ENCODE peak calls at places on chromosomes 16 and 17, in four cellular contexts. I is omental fat pad, S is NCI-H2081, T is HEK293T. Q is an unnamed sample.

GRCh38 chr17:7405882-7406825 is 1.5 kb upstream of the NLGN2 start:
- DNase-seq in T (no peak), S (no peak), I (no peak), Q (no peak)

GRCh38 chr16:74837056-74837455 is 62.4 kb upstream of the FA2H start:
- DNase-seq in S (no peak), I (no peak), T (no peak), Q (no peak)

GRCh38 chr16:75552951-75553350 is 3.1 kb downstream of the TMEM231 start:
- DNase-seq in I (no peak), S (no peak), T (no peak), Q (no peak)

GRCh38 chr17:18224428-18225120 is 861 bp upstream of the LLGL1 start:
- DNase-seq in S (no peak), T (peak), I (no peak), Q (no peak)

GRCh38 chr17:32739722-32740121 is 137.2 kb downstream of the MYO1D start:
- DNase-seq in S (no peak), T (no peak), I (no peak), Q (no peak)

GRCh38 chr16:66426112-66427035 is 721 bp upstream of the BEAN1 start:
- DNase-seq in T (no peak), I (no peak), S (no peak), Q (no peak)

GRCh38 chr16:57815987-57816745 is 13.9 kb upstream of the KIFC3 start:
- DNase-seq in T (no peak), S (peak), I (no peak), Q (peak)

GRCh38 chr17:78381601-78382168 is 3.2 kb downstream of the PGS1 start:
- DNase-seq in T (no peak), I (no peak), S (no peak), Q (no peak)

GRCh38 chr16:12459993-12460392 is 343.7 kb downstream of the CPPED1 start:
- DNase-seq in I (no peak), T (no peak), S (no peak), Q (no peak)

GRCh38 chr17:45940293-45940692 is 45.9 kb downstream of the MAPT start:
- DNase-seq in T (no peak), I (no peak), S (no peak), Q (no peak)

GRCh38 chr17:79648181-79648831 is 37.5 kb upstream of the RBFOX3 start:
- DNase-seq in I (no peak), S (no peak), T (peak), Q (no peak)

GRCh38 chr17:11628374-11628773 is 30.1 kb downstream of the DNAH9 start:
- DNase-seq in I (no peak), T (peak), S (no peak), Q (no peak)

GRCh38 chr17:40092581-40092980 is 7.8 kb downstream of the NR1D1 start:
- DNase-seq in T (no peak), I (no peak), S (no peak), Q (no peak)

GRCh38 chr17:28912938-28913333 is 10.1 kb upstream of the DHRS13 start:
- DNase-seq in S (no peak), I (no peak), T (no peak), Q (no peak)

GRCh38 chr16:80723981-80724380 is 80.4 kb downstream of the CDYL2 start:
- DNase-seq in T (no peak), S (no peak), I (no peak), Q (no peak)

GRCh38 chr16:89116341-89117238 is 22.9 kb downstream of the ACSF3 start:
- DNase-seq in T (no peak), I (no peak), S (no peak), Q (no peak)

GRCh38 chr17:15510361-15510760 is 42.9 kb upstream of the CDRT4 start:
- DNase-seq in I (no peak), T (no peak), S (no peak), Q (no peak)

GRCh38 chr17:80663783-80664206 is 119.2 kb downstream of the RPTOR start:
- DNase-seq in S (no peak), T (no peak), I (no peak), Q (no peak)

GRCh38 chr17:41635121-41636097 is 11.0 kb upstream of the KRT17 start:
- DNase-seq in S (peak), T (no peak), I (no peak), Q (peak)

GRCh38 chr16:53043986-53044571 is 8.6 kb downstream of the CHD9NB start:
- DNase-seq in T (peak), I (no peak), S (no peak), Q (no peak)

GRCh38 chr16:3542153-3542550 is 35.1 kb downstream of the NLRC3 start:
- DNase-seq in S (no peak), I (no peak), T (no peak), Q (no peak)

GRCh38 chr16:12320298-12320706 is 343.8 kb downstream of the SNX29 start:
- DNase-seq in T (no peak), S (no peak), I (no peak), Q (no peak)

GRCh38 chr17:55177159-55177913 is 87.4 kb upstream of the HLF start:
- DNase-seq in I (no peak), S (peak), T (no peak), Q (peak)

GRCh38 chr17:33964344-33964979 is 290.6 kb upstream of the CCL2 start:
- DNase-seq in I (no peak), T (no peak), S (no peak), Q (no peak)

GRCh38 chr17:80363120-80363515 is 51.8 kb upstream of the ENDOV start:
- DNase-seq in T (no peak), I (no peak), S (no peak), Q (no peak)

GRCh38 chr17:79045830-79046500 is 22.0 kb downstream of the C1QTNF1 start:
- DNase-seq in T (peak), S (peak), I (peak), Q (peak)

GRCh38 chr17:14305785-14306496 is 5.1 kb downstream of the HS3ST3B1 start:
- DNase-seq in S (no peak), I (no peak), T (no peak), Q (no peak)

GRCh38 chr17:72193395-72194106 is 72.7 kb downstream of the SOX9 start:
- DNase-seq in S (no peak), I (no peak), T (no peak), Q (no peak)

GRCh38 chr16:59658572-59658971 is 924.5 kb upstream of the GOT2 start:
- DNase-seq in S (no peak), I (no peak), T (no peak), Q (no peak)

GRCh38 chr17:66518108-66518507 is 215.7 kb downstream of the PRKCA start:
- DNase-seq in S (no peak), I (no peak), T (no peak), Q (no peak)

GRCh38 chr16:27684047-27684446 is 134.1 kb downstream of the KATNIP start:
- DNase-seq in T (no peak), S (no peak), I (no peak), Q (no peak)

GRCh38 chr16:2980227-2981176 is at the start of gene PKMYT1:
- DNase-seq in I (peak), T (peak), S (peak), Q (peak)

Q was measured in NCI-H1694.